ENCODE peak calls at places on chromosomes 11 and 22, in five cellular contexts. V is mucosa of descending colon, X is suprapubic skin, L is cardiac fibroblast, Q is coronary artery. D is an unnamed sample.

GRCh38 chr11:67280791-67281551 is 8.1 kb upstream of the ANKRD13D start:
- DNase-seq in V (peak), X (no peak), L (no peak), Q (no peak), D (no peak)

GRCh38 chr11:91265946-91266345 is 958.7 kb upstream of the FAT3 start:
- DNase-seq in V (no peak), X (no peak), L (peak), Q (no peak), D (no peak)

GRCh38 chr11:15967166-15967565 is 389.2 kb downstream of the SOX6 start:
- DNase-seq in V (peak), X (no peak), L (peak), Q (no peak), D (no peak)

GRCh38 chr11:80586464-80586863 is 1145.6 kb upstream of the TENM4 start:
- DNase-seq in V (no peak), X (no peak), L (no peak), Q (no peak), D (peak)

GRCh38 chr22:20186183-20186870 is 35.5 kb upstream of the CCDC188 start:
- DNase-seq in V (no peak), X (no peak), L (no peak), Q (no peak), D (no peak)

GRCh38 chr11:35487532-35488078 is 37.8 kb downstream of the PAMR1 start:
- DNase-seq in V (peak), X (no peak), L (peak), Q (no peak), D (no peak)

GRCh38 chr22:25404556-25404922 is 159.9 kb upstream of the GRK3 start:
- DNase-seq in V (peak), X (no peak), L (no peak), Q (no peak), D (no peak)

GRCh38 chr22:27625769-27626674 is 175.5 kb downstream of the MN1 start:
- DNase-seq in V (no peak), X (no peak), L (no peak), Q (no peak), D (no peak)

GRCh38 chr22:49094151-49094550 is 733.5 kb downstream of the BRD1 start:
- DNase-seq in V (no peak), X (no peak), L (no peak), Q (no peak), D (no peak)

GRCh38 chr11:67076202-67076601 is 19.6 kb downstream of the RHOD start:
- DNase-seq in V (no peak), X (no peak), L (no peak), Q (no peak), D (no peak)

GRCh38 chr11:84583106-84583505 is 1044.0 kb downstream of the DLG2 start:
- DNase-seq in V (no peak), X (no peak), L (no peak), Q (no peak), D (no peak)

GRCh38 chr11:111570796-111571195 is 30.3 kb downstream of the LAYN start:
- DNase-seq in V (no peak), X (no peak), L (no peak), Q (no peak), D (no peak)

GRCh38 chr11:123585206-123585605 is 69.2 kb downstream of the SCN3B start:
- DNase-seq in V (peak), X (no peak), L (no peak), Q (no peak), D (no peak)

GRCh38 chr11:8768625-8769333 is 86.2 kb downstream of the RPL27A start:
- DNase-seq in V (no peak), X (no peak), L (peak), Q (no peak), D (no peak)

GRCh38 chr11:130168105-130168504 is 8.5 kb downstream of the ST14 start:
- DNase-seq in V (no peak), X (no peak), L (no peak), Q (no peak), D (no peak)

GRCh38 chr11:119189393-119189792 is 4.1 kb downstream of the NHERF4 start:
- DNase-seq in V (no peak), X (no peak), L (no peak), Q (no peak), D (no peak)

GRCh38 chr11:45638051-45638450 is 27.4 kb downstream of the CHST1 start:
- DNase-seq in V (no peak), X (no peak), L (no peak), Q (no peak), D (no peak)

GRCh38 chr22:30408388-30409101 is 11.7 kb downstream of the SEC14L2 start:
- DNase-seq in V (no peak), X (no peak), L (no peak), Q (no peak), D (no peak)

GRCh38 chr11:117229931-117230285 is 2.0 kb downstream of the PCSK7 start:
- DNase-seq in V (no peak), X (peak), L (no peak), Q (peak), D (no peak)

GRCh38 chr22:40332319-40332781 is 13.9 kb upstream of the ADSL start:
- DNase-seq in V (no peak), X (no peak), L (peak), Q (no peak), D (no peak)

GRCh38 chr11:111540114-111540920 is at the start of gene LAYN:
- DNase-seq in V (peak), X (no peak), L (peak), Q (no peak), D (no peak)

GRCh38 chr22:41831828-41832552 is 915 bp upstream of the SREBF2 start:
- DNase-seq in V (no peak), X (no peak), L (no peak), Q (no peak), D (no peak)

GRCh38 chr11:69439651-69440464 is 41.6 kb upstream of the LINC01488 start:
- DNase-seq in V (no peak), X (no peak), L (no peak), Q (no peak), D (no peak)

GRCh38 chr11:216081-216974 is 8.8 kb downstream of the RIC8A start:
- DNase-seq in V (no peak), X (peak), L (no peak), Q (no peak), D (no peak)

GRCh38 chr11:82765466-82766034 is 31.9 kb upstream of the FAM181B start:
- DNase-seq in V (peak), X (no peak), L (no peak), Q (no peak), D (no peak)
- H3K4me3 ChIP-seq in V (no peak), X (no peak), L (no peak), Q (no peak), D (no peak)

DNA sequence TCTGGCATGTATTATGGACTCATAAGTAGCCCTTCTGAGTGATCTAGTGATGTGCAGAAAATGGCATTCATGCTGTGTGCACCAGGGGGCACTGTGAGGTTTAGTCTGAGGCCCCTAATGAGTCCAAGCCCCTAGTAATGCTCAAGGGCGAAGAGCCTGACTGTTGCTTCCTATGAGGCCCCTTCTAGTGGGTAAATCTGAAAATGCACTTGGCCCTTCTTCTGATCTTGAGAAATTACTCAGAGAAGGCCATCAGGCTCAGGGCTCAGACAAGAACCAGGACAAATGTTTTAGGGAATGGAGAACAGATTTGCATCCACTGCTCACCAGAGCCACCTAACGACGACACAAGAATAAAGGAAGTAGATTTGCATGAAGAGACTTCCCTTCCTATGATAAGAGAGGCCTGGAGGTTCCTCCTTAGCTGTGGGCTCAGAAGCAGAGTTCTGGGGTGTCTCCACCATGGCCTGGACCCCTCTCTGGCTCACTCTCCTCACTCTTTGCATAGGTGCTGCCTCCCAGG is 75.8 kb downstream of the GGTLC2 start:
- DNase-seq in V (peak), X (no peak), L (peak), Q (peak), D (no peak)
- TF ChIP-seq CTCF in V (peak), X (no peak), L (peak), Q (no peak), D (peak)

DNA sequence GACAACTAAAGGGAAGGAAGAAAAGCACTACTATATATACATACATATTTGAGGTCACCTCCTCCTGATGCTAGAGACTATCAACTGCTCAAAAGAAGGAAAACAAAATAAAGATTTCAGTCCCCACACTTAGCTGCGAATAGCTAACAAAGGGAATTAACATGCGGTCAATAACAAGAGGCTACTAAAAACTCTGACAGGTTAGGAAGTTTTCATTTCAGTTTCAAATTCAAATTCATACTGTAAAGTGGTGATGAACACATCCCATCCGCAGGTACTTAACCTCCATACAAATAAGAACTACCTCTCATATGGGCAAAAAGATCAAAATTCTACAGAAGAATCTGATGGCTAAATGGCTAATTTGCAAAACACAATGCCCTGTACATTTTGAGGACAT is 2.6 kb downstream of the NAP1L4 start:
- DNase-seq in V (no peak), X (no peak), L (no peak), Q (no peak), D (no peak)
- H3K4me3 ChIP-seq in V (no peak), X (peak), L (peak), Q (peak), D (peak)

DNA sequence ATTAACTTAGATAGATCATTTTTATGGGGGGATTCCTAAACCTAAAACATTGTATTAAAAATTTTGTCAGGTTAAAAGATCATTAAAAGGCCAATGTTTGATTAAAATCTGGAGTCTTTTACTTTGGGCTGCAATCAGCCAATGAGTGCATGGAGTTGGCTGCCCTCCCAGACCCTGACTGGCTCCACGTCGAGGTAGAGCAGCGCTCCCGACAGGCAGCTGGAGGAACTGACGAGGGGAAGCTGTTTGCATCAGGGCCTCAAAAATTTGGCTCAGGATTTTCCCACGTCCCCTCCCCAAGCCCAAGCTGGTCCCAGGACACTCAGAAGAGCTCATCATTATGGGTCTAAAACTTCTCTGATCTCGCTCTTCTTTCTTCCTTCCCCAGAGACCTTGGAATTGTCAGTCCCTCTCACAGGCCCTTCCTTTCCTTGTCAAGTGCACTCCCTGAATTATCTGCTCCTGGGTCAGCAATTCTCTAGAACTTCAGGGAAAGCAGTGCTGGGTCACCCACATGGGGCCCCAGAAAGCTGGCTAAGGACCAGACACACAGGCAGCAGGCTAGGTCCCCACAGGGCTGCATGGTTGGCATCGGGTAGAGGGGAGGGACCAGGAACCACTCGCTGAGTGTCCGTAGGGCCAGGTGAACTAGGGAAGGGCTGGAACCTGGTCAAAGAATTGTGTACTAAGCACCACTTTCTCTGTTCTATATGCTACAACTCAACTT is 119.6 kb upstream of the IGLL5 start:
- DNase-seq in V (no peak), X (no peak), L (peak), Q (peak), D (no peak)
- TF ChIP-seq CTCF in V (no peak), X (no peak), L (peak), Q (no peak), D (no peak)

GRCh38 chr11:12005061-12005460 is 3.4 kb downstream of the DKK3 start:
- DNase-seq in V (no peak), X (no peak), L (no peak), Q (no peak), D (no peak)
- H3K4me3 ChIP-seq in V (no peak), X (no peak), L (peak), Q (peak), D (no peak)

GRCh38 chr22:32462452-32462851 is 1.8 kb downstream of the BPIFC start:
- DNase-seq in V (no peak), X (no peak), L (no peak), Q (no peak), D (no peak)

GRCh38 chr22:32457031-32457430 is 7.2 kb downstream of the BPIFC start:
- DNase-seq in V (no peak), X (no peak), L (no peak), Q (no peak), D (no peak)
- TF ChIP-seq CTCF in V (no peak), X (no peak), L (no peak), Q (no peak), D (no peak)